ENCODE peak calls at places on chromosomes 11 and 22, in six cellular contexts. R, U, I, S, O and D are unnamed samples. For H3K4me1, the result is how much of the 10 kb centered on the place peaks cover.

GRCh38 chr22:19990609-19991394 is 25.8 kb downstream of the ARVCF start:
- DNase-seq in O (no peak), S (no peak), I (no peak), U (no peak), R (no peak), D (no peak)

GRCh38 chr11:18264035-18264434 is 2.0 kb upstream of the SAA1 start:
- DNase-seq in I (no peak), S (no peak), U (no peak), R (no peak), O (no peak), D (no peak)

GRCh38 chr11:122628691-122629555 is 26.6 kb upstream of the UBASH3B start:
- DNase-seq in U (peak), S (no peak), R (peak), O (peak), I (peak), D (peak)

GRCh38 chr11:130904380-130904779 is 11.9 kb downstream of the SNX19 start:
- DNase-seq in R (no peak), O (no peak), S (no peak), I (no peak), U (no peak), D (no peak)

GRCh38 chr11:122758974-122759373 is 79.3 kb upstream of the CRTAM start:
- DNase-seq in R (no peak), O (no peak), S (no peak), I (peak), U (no peak), D (no peak)

GRCh38 chr11:134360050-134360835 is 28.5 kb downstream of the GLB1L2 start:
- DNase-seq in U (peak), O (peak), S (peak), R (peak), I (peak), D (peak)

GRCh38 chr22:28718044-28718443 is 23.6 kb downstream of the CHEK2 start:
- DNase-seq in O (no peak), U (no peak), R (no peak), S (no peak), I (no peak), D (no peak)

GRCh38 chr22:38973289-38974169 is 8.6 kb upstream of the APOBEC3B start:
- DNase-seq in I (no peak), S (no peak), O (no peak), R (no peak), U (peak), D (peak)

GRCh38 chr11:121478226-121478894 is 25.6 kb upstream of the SORL1-AS1 start:
- DNase-seq in I (peak), R (no peak), S (no peak), O (no peak), U (no peak), D (no peak)

GRCh38 chr11:130435671-130436070 is 7.3 kb upstream of the ADAMTS8 start:
- DNase-seq in U (no peak), O (no peak), S (no peak), I (peak), R (no peak), D (no peak)

GRCh38 chr11:121145826-121146225 is 44.8 kb downstream of the TECTA start:
- DNase-seq in U (no peak), I (no peak), R (no peak), S (no peak), O (no peak), D (no peak)

GRCh38 chr11:61617515-61617914 is 36.6 kb upstream of the SYT7 start:
- DNase-seq in I (no peak), S (no peak), U (no peak), O (no peak), R (no peak), D (no peak)

GRCh38 chr11:68692115-68692514 is 7.8 kb downstream of the GAL start:
- DNase-seq in R (no peak), O (no peak), I (no peak), U (no peak), S (no peak), D (no peak)

GRCh38 chr11:26199341-26199740 is 132.6 kb upstream of the ANO3 start:
- DNase-seq in U (no peak), I (no peak), S (no peak), O (no peak), R (no peak), D (no peak)

GRCh38 chr11:55457641-55458040 is 89.9 kb downstream of the OR4A15 start:
- DNase-seq in U (no peak), S (no peak), O (no peak), I (no peak), R (no peak), D (no peak)

GRCh38 chr11:118908264-118908663 is 17.5 kb downstream of the BCL9L start:
- DNase-seq in R (no peak), O (no peak), U (no peak), S (no peak), I (no peak), D (no peak)

GRCh38 chr11:118907051-118907748 is 18.5 kb downstream of the BCL9L start:
- DNase-seq in R (peak), U (peak), S (peak), O (peak), I (peak), D (peak)

GRCh38 chr11:118908931-118909618 is 16.7 kb downstream of the BCL9L start:
- DNase-seq in R (peak), U (no peak), O (peak), I (peak), S (peak), D (no peak)

GRCh38 chr11:118909619-118910308 is 16.0 kb downstream of the BCL9L start:
- DNase-seq in I (peak), R (no peak), O (no peak), S (no peak), U (no peak), D (no peak)

DNA sequence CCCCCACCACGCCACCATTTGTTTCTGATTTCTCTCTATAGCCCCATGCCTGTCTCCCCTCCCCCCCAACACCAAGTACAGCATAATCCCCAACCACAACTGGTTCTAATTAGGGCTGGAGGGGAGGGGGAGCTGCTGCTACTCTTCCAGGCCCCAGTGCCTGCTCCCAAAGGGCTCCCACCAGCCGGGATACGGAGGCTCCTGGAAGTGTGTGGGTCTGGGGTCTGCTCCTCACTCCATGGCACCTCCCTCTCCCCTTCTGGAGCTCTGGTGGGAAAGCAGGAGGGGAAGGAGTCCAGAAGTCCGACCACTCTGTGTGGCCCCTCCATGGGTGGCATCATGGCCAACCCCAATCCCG is 18.0 kb downstream of the BCL9L start:
- DNase-seq in I (no peak), S (no peak), O (no peak), R (no peak), U (no peak), D (no peak)
- H3K4me1 ChIP-seq in I (under half), S (half or more), O (half or more), R (half or more), U (half or more), D (under half)

DNA sequence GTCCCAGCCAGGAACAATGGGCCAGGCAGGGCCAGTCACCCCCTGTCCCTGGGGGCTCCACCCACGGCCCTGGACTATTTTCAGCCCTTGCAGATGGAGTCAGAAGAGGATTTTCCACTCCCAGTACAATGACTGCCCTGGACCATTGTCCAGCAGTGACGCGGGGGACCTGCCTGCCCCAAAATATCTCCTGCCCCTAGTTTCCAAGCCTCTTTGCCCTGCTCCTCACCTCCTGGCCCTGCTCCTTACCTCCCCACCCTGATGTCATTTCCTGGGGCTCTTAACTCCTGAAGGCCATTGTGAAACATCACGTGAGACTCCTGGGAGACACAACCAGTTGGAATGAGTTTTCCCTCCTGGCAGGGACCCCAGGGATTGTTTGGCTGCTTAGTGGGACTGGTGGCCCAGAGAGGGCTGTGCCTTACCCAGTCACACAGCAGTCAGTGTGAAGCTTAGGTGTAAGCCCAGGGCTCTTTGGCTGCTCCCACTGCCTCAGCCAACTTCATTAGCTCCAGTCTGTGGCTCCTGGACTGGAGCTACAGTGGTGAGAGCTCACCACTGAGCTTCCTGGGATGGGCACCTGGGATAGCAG is 22.2 kb downstream of the P2RY2 start:
- DNase-seq in I (peak), S (peak), R (no peak), U (no peak), O (peak), D (no peak)
- H3K27ac ChIP-seq in I (no peak), S (no peak), R (no peak), U (no peak), O (peak), D (peak)

GRCh38 chr11:117186431-117186761 is 7.9 kb downstream of the SIDT2 start:
- DNase-seq in O (no peak), I (no peak), S (peak), R (peak), U (no peak), D (no peak)
- H3K4me1 ChIP-seq in O (under half), I (under half), S (under half), R (under half), U (under half), D (under half)

GRCh38 chr11:45337583-45338360 is 51.6 kb upstream of the SYT13 start:
- DNase-seq in I (peak), O (no peak), R (no peak), U (no peak), S (no peak), D (no peak)

GRCh38 chr11:45336136-45336535 is 50.0 kb upstream of the SYT13 start:
- DNase-seq in S (no peak), O (no peak), R (no peak), U (no peak), I (no peak), D (no peak)

GRCh38 chr11:45343988-45344387 is 57.8 kb upstream of the SYT13 start:
- DNase-seq in R (no peak), U (no peak), I (no peak), S (no peak), O (no peak), D (no peak)

GRCh38 chr11:45339754-45340519 is 53.8 kb upstream of the SYT13 start:
- DNase-seq in S (peak), I (peak), O (peak), U (peak), R (peak), D (peak)

DNA sequence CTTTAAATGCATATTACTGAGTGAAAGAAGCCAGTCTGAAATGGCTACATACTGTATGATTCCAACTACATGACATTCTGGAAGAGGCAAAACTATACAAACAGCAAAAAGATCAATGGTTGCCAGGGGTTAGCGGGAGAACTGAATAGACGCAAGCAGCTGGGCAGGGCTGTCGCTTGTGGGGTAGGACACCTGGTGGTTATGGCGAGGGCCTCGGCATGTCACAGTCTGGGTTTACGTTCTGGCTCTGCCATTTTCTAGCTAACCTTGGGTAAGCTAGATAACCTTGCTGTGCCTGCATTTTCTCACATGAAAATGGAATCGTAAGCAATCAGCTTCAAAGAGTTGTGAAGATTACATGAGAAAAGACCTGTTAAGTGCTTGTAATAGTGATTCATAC is 55.2 kb upstream of the SYT13 start:
- DNase-seq in R (no peak), U (no peak), I (no peak), O (no peak), S (no peak), D (no peak)
- H3K27ac ChIP-seq in R (no peak), U (no peak), I (no peak), O (no peak), S (no peak), D (no peak)